ENCODE peak calls at places on chromosomes 16 and 17, in four cellular contexts. G is K562, O is suprapubic skin, U is HepG2. X is an unnamed sample.
A peak's percentile ranks its signal among the peaks of the same experiment; 100 is the strongest.

GRCh38 chr17:37614391-37614790 is 5.2 kb upstream of the SYNRG start:
- DNase-seq in O (no peak), G (no peak), U (no peak), X (no peak)

GRCh38 chr16:29811896-29812665 is at the start of gene PRRT2:
- DNase-seq in O (no peak), U (no peak), G (peak; percentile 66), X (no peak)

GRCh38 chr17:37519241-37519985 is 29.7 kb downstream of the DUSP14 start:
- DNase-seq in G (peak; percentile 28), U (no peak), O (no peak), X (no peak)

GRCh38 chr17:38742431-38743308 is 5.5 kb downstream of the PCGF2 start:
- DNase-seq in G (no peak), U (peak; percentile 45), O (no peak), X (no peak)

GRCh38 chr17:6599364-6599763 is 41.1 kb downstream of the KIAA0753 start:
- DNase-seq in O (no peak), G (peak; percentile 20), U (no peak), X (no peak)

GRCh38 chr16:19095699-19096098 is 18.1 kb upstream of the ITPRIPL2 start:
- DNase-seq in U (no peak), G (no peak), O (peak; percentile 48), X (no peak)

GRCh38 chr17:17206913-17207368 is 808 bp upstream of the PLD6 start:
- DNase-seq in G (no peak), U (no peak), O (no peak), X (no peak)

GRCh38 chr17:32546031-32546444 is 59.2 kb downstream of the CDK5R1 start:
- DNase-seq in O (no peak), U (no peak), G (no peak), X (no peak)

GRCh38 chr17:74742153-74742515 is 5.1 kb downstream of the RAB37 start:
- DNase-seq in U (no peak), G (no peak), O (no peak), X (no peak)

GRCh38 chr16:61823326-61823725 is 212.9 kb downstream of the CDH8 start:
- DNase-seq in G (no peak), U (no peak), O (no peak), X (no peak)

GRCh38 chr16:4314532-4315184 is 1.2 kb upstream of the GLIS2 start:
- DNase-seq in O (no peak), U (no peak), G (no peak), X (no peak)

GRCh38 chr17:18362509-18363020 is 785 bp downstream of the SHMT1 start:
- DNase-seq in O (peak; percentile 84), U (peak; percentile 76), G (peak; percentile 21), X (peak; percentile 64)

GRCh38 chr17:68296217-68297140 is 5.2 kb downstream of the ARSG start:
- DNase-seq in G (no peak), O (no peak), U (no peak), X (peak; percentile 49)

GRCh38 chr17:56141046-56141839 is 12.0 kb upstream of the ANKFN1 start:
- DNase-seq in U (no peak), G (no peak), O (no peak), X (no peak)

GRCh38 chr16:88467433-88468051 is 14.5 kb downstream of the ZFPM1 start:
- DNase-seq in G (no peak), O (no peak), U (no peak), X (no peak)

GRCh38 chr17:34997355-34997862 is 17.1 kb downstream of the LIG3 start:
- DNase-seq in G (no peak), O (no peak), U (no peak), X (peak; percentile 88)

GRCh38 chr16:57744646-57744903 is 9.0 kb downstream of the KATNB1 start:
- DNase-seq in O (no peak), U (no peak), G (no peak), X (no peak)

GRCh38 chr17:76268015-76268749 is 3.0 kb downstream of the UBALD2 start:
- DNase-seq in G (peak; percentile 87), U (no peak), O (peak; percentile 93), X (peak; percentile 74)

GRCh38 chr17:5537251-5537650 is 47.1 kb downstream of the NLRP1 start:
- DNase-seq in U (no peak), O (no peak), G (no peak), X (no peak)

GRCh38 chr17:69058165-69058564 is 2.6 kb downstream of the ABCA9 start:
- DNase-seq in U (peak; percentile 41), G (peak; percentile 33), O (no peak), X (no peak)

GRCh38 chr16:85722066-85722465 is 28.8 kb downstream of the C16orf74 start:
- DNase-seq in G (no peak), O (no peak), U (no peak), X (no peak)

GRCh38 chr16:74984194-74984669 is 691 bp downstream of the WDR59 start:
- DNase-seq in U (peak; percentile 18), O (no peak), G (no peak), X (no peak)

GRCh38 chr17:21174719-21175118 is 39.2 kb downstream of the TMEM11 start:
- DNase-seq in G (no peak), O (peak; percentile 59), U (no peak), X (peak; percentile 13)

GRCh38 chr16:88292007-88292940 is 90.5 kb upstream of the ZNF469 start:
- DNase-seq in G (no peak), U (no peak), O (no peak), X (no peak)

GRCh38 chr16:67649494-67649931 is 4.6 kb downstream of the CARMIL2 start:
- DNase-seq in U (no peak), O (no peak), G (no peak), X (no peak)

GRCh38 chr17:66712453-66712852 is 122.5 kb upstream of the CACNG5 start:
- DNase-seq in U (no peak), G (no peak), O (no peak), X (no peak)

GRCh38 chr17:20095366-20096080 is 86.4 kb downstream of the SPECC1 start:
- DNase-seq in O (no peak), G (peak; percentile 18), U (peak; percentile 43), X (peak; percentile 57)

GRCh38 chr17:29561541-29562517 is 5.0 kb downstream of the ABHD15 start:
- DNase-seq in O (peak; percentile 65), G (no peak), U (no peak), X (no peak)

GRCh38 chr17:9003355-9004131 is 17.8 kb upstream of the NTN1 start:
- DNase-seq in G (no peak), U (no peak), O (no peak), X (no peak)

GRCh38 chr17:77914440-77915254 is 43.9 kb upstream of the TNRC6C start:
- DNase-seq in G (no peak), U (no peak), O (no peak), X (no peak)

GRCh38 chr16:17339764-17340541 is 130.8 kb downstream of the XYLT1 start:
- DNase-seq in O (no peak), U (no peak), G (no peak), X (peak; percentile 41)

GRCh38 chr16:29907973-29908372 is 7.7 kb downstream of the ASPHD1 start:
- DNase-seq in O (no peak), G (no peak), U (no peak), X (no peak)

GRCh38 chr16:67236551-67237395 is 9.8 kb downstream of the TMEM208 start:
- DNase-seq in U (peak; percentile 46), O (no peak), G (peak; percentile 100), X (no peak)

GRCh38 chr16:72939247-72939646 is 108.7 kb downstream of the ZFHX3 start:
- DNase-seq in G (no peak), O (no peak), U (no peak), X (no peak)

GRCh38 chr16:1922357-1922756 is 4.1 kb upstream of the HS3ST6 start:
- DNase-seq in U (no peak), G (no peak), O (no peak), X (no peak)
- H3K27me3 ChIP-seq in U (peaks cover 18% of the 10 kb centered on the region), G (peaks cover 9% of the 10 kb centered on the region), O (peaks cover 58% of the 10 kb centered on the region), X (peaks cover 12% of the 10 kb centered on the region)

GRCh38 chr16:9447195-9447551 is 355.7 kb downstream of the HAPSTR1 start:
- DNase-seq in G (no peak), O (no peak), U (no peak), X (peak; percentile 56)

GRCh38 chr16:9443864-9444263 is 352.4 kb downstream of the HAPSTR1 start:
- DNase-seq in U (no peak), G (no peak), O (no peak), X (no peak)

GRCh38 chr16:9449597-9449996 is 358.2 kb downstream of the HAPSTR1 start:
- DNase-seq in O (no peak), G (no peak), U (no peak), X (no peak)

GRCh38 chr16:9447699-9448098 is 356.3 kb downstream of the HAPSTR1 start:
- DNase-seq in O (no peak), U (no peak), G (no peak), X (no peak)

GRCh38 chr16:9446471-9447194 is 355.2 kb downstream of the HAPSTR1 start:
- DNase-seq in G (no peak), O (no peak), U (no peak), X (no peak)
- TF ChIP-seq POLR2AphosphoS5 in G (no peak), O (no peak), U (no peak), X (no peak)

DNA sequence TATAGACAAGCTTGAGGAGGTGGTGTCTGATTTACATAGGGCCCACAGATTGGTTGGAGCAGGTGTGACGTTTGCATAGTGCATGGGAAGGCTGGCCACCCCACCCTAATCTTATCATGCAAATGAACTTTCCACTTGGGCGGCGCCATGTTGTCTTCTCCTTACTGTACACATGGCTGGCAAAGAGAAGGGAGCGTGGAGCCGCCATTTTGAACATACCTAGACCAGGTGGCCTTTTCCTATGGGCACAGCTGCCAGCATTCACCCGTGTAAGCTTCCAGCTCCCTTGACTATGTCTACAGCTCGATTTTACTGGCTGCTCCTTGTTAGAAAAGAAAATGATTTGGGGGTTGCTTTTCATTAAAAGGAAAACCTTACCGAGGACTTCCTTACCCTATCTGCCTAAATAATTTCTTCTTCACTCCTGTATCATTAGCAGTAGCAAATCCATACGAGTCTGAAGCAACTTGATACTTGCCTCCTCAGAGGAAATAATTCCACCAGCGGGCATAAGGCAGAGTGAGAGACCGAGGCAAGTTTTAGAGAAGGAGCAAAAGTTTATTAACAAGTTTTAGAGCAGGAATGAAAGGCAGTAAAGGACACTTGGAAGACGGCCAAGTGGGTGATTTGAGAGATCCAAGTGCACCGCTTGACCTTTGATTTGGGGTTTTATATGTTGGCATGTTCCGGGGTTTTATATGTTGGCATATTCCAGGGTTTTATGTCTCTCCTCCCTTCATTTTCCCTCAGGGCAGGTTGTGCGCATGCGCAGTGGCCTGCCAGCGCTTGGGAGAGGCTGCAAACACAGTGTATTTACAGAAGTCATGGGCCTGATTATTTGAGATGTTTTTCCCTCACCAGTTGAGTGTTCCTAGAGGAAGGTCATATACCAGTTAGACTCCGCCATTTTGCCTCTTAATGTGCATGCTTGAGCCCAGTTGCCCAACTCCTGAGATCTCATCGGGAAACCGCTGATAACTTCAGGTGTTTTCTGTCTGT is 65.7 kb downstream of the MARF1 start:
- DNase-seq in G (peak; percentile 75), O (no peak), U (peak; percentile 31), X (peak; percentile 50)
- TF ChIP-seq EP300 in G (peak; percentile 35), O (no peak), U (no peak), X (no peak)

DNA sequence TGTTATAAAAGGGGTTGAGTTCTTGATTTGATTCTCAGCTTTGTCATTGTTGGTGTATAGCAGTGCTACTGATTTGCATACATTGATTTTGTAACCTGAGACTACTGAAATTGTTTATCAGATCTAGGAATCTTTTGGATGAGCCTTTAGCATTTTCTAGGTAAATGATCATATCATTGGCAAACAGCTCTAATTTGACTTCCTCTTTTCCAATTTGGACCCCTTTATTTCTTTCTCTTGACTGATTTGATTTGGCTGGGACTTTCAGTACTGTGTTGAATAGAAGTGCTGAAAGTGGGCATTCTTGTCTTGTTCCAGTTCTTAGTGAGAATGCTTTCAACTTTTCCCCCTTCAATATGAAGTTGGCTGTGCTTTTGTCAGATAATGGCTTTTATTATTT is 45.4 kb downstream of the ITGAM start:
- DNase-seq in O (no peak), U (no peak), G (no peak), X (no peak)
- H3K27me3 ChIP-seq in O (no peaks in the 10 kb centered on the region), U (no peaks in the 10 kb centered on the region), G (peaks cover 4% of the 10 kb centered on the region), X (no peaks in the 10 kb centered on the region)

X was measured in stomach.